ENCODE peak calls at places on chromosome 16, in four cellular contexts. One of them, this sample, is unnamed.

GRCh38 chr16:70750893-70751467 is 50.0 kb downstream of the VAC14 start:
- DNase-seq in HCT116: no peak
- DNase-seq in K562: no peak
- DNase-seq in HepG2: no peak
- DNase-seq in this sample: no peak

GRCh38 chr16:46650224-46650623 is 29.0 kb upstream of the SHCBP1 start:
- DNase-seq in HCT116: no peak
- DNase-seq in K562: no peak
- DNase-seq in HepG2: no peak
- DNase-seq in this sample: no peak

GRCh38 chr16:3745751-3746355 is 28.5 kb upstream of the TRAP1 start:
- DNase-seq in HCT116: no peak
- DNase-seq in K562: no peak
- DNase-seq in HepG2: no peak
- DNase-seq in this sample: no peak

GRCh38 chr16:49459953-49460735 is 86.5 kb downstream of the C16orf78 start:
- DNase-seq in HCT116: no peak
- DNase-seq in K562: no peak
- DNase-seq in HepG2: no peak
- DNase-seq in this sample: no peak

GRCh38 chr16:24538756-24539294 is 541 bp upstream of the RBBP6 start:
- DNase-seq in HCT116: no peak
- DNase-seq in K562: peak; percentile 87
- DNase-seq in HepG2: peak; percentile 85
- DNase-seq in this sample: no peak

GRCh38 chr16:64138621-64139020 is 983.2 kb downstream of the CDH11 start:
- DNase-seq in HCT116: no peak
- DNase-seq in K562: no peak
- DNase-seq in HepG2: no peak
- DNase-seq in this sample: no peak

GRCh38 chr16:67940436-67941089 is 3.4 kb downstream of the LCAT start:
- DNase-seq in HCT116: no peak
- DNase-seq in K562: no peak
- DNase-seq in HepG2: no peak
- DNase-seq in this sample: no peak

GRCh38 chr16:76696876-76697275 is 419.7 kb downstream of the CNTNAP4 start:
- DNase-seq in HCT116: no peak
- DNase-seq in K562: no peak
- DNase-seq in HepG2: no peak
- DNase-seq in this sample: no peak

GRCh38 chr16:4676826-4677225 is 16.5 kb upstream of the NUDT16L1 start:
- DNase-seq in HCT116: no peak
- DNase-seq in K562: no peak
- DNase-seq in HepG2: no peak
- DNase-seq in this sample: no peak

GRCh38 chr16:68351991-68352431 is 41.2 kb downstream of the PRMT7 start:
- DNase-seq in HCT116: no peak
- DNase-seq in K562: no peak
- DNase-seq in HepG2: no peak
- DNase-seq in this sample: no peak

GRCh38 chr16:89821438-89822187 is 5.2 kb upstream of the FANCA start:
- DNase-seq in HCT116: no peak
- DNase-seq in K562: no peak
- DNase-seq in HepG2: peak; percentile 81
- DNase-seq in this sample: no peak

GRCh38 chr16:87853411-87854052 is 15.8 kb downstream of the SLC7A5 start:
- DNase-seq in HCT116: peak; percentile 79
- DNase-seq in K562: peak; percentile 93
- DNase-seq in HepG2: peak; percentile 89
- DNase-seq in this sample: peak; percentile 90

GRCh38 chr16:49602201-49603041 is 228.8 kb downstream of the C16orf78 start:
- DNase-seq in HCT116: no peak
- DNase-seq in K562: no peak
- DNase-seq in HepG2: no peak
- DNase-seq in this sample: no peak

GRCh38 chr16:2486645-2487516 is 12.0 kb downstream of the TBC1D24 start:
- DNase-seq in HCT116: no peak
- DNase-seq in K562: no peak
- DNase-seq in HepG2: no peak
- DNase-seq in this sample: no peak

GRCh38 chr16:81491522-81492188 is 47.0 kb downstream of the CMIP start:
- DNase-seq in HCT116: no peak
- DNase-seq in K562: no peak
- DNase-seq in HepG2: no peak
- DNase-seq in this sample: no peak

GRCh38 chr16:1494129-1494640 is 1.0 kb downstream of the TELO2 start:
- DNase-seq in HCT116: no peak
- DNase-seq in K562: peak; percentile 63
- DNase-seq in HepG2: peak; percentile 27
- DNase-seq in this sample: peak; percentile 82

GRCh38 chr16:3514621-3515020 is 13.8 kb downstream of the CLUAP1 start:
- DNase-seq in HCT116: no peak
- DNase-seq in K562: peak; percentile 13
- DNase-seq in HepG2: no peak
- DNase-seq in this sample: no peak

GRCh38 chr16:49836668-49837067 is 19.2 kb downstream of the ZNF423 start:
- DNase-seq in HCT116: no peak
- DNase-seq in K562: no peak
- DNase-seq in HepG2: no peak
- DNase-seq in this sample: no peak

GRCh38 chr16:48558269-48558915 is 51.6 kb downstream of the N4BP1 start:
- DNase-seq in HCT116: no peak
- DNase-seq in K562: no peak
- DNase-seq in HepG2: no peak
- DNase-seq in this sample: no peak

GRCh38 chr16:8355714-8356113 is 234.6 kb downstream of the TMEM114 start:
- DNase-seq in HCT116: no peak
- DNase-seq in K562: peak; percentile 14
- DNase-seq in HepG2: no peak
- DNase-seq in this sample: peak; percentile 16

GRCh38 chr16:89322381-89323119 is 105.0 kb downstream of the ZNF778 start:
- DNase-seq in HCT116: no peak
- DNase-seq in K562: peak; percentile 53
- DNase-seq in HepG2: peak; percentile 74
- DNase-seq in this sample: peak; percentile 72

GRCh38 chr16:1093284-1094123 is 2.5 kb downstream of the C1QTNF8 start:
- DNase-seq in HCT116: peak; percentile 69
- DNase-seq in K562: peak; percentile 31
- DNase-seq in HepG2: peak; percentile 43
- DNase-seq in this sample: peak; percentile 80

GRCh38 chr16:67184453-67185002 is 765 bp upstream of the MATCAP1 start:
- DNase-seq in HCT116: no peak
- DNase-seq in K562: no peak
- DNase-seq in HepG2: no peak
- DNase-seq in this sample: peak; percentile 76

GRCh38 chr16:67673712-67674580 is 7.3 kb downstream of the C16orf86 start:
- DNase-seq in HCT116: no peak
- DNase-seq in K562: no peak
- DNase-seq in HepG2: no peak
- DNase-seq in this sample: peak; percentile 66

GRCh38 chr16:31397101-31397660 is 4.0 kb downstream of the ITGAD start:
- DNase-seq in HCT116: no peak
- DNase-seq in K562: no peak
- DNase-seq in HepG2: no peak
- DNase-seq in this sample: no peak

GRCh38 chr16:50563989-50564388 is 15.8 kb downstream of the NKD1 start:
- DNase-seq in HCT116: no peak
- DNase-seq in K562: no peak
- DNase-seq in HepG2: no peak
- DNase-seq in this sample: no peak

GRCh38 chr16:35631261-35631945 is 2172.0 kb downstream of the TP53TG3F start:
- DNase-seq in HCT116: no peak
- DNase-seq in K562: no peak
- DNase-seq in HepG2: no peak
- DNase-seq in this sample: no peak

GRCh38 chr16:88067530-88068411 is 116.5 kb downstream of the BANP start:
- DNase-seq in HCT116: no peak
- DNase-seq in K562: no peak
- DNase-seq in HepG2: no peak
- DNase-seq in this sample: no peak

GRCh38 chr16:85891033-85891775 is 7.8 kb upstream of the IRF8 start:
- DNase-seq in HCT116: peak; percentile 40
- DNase-seq in K562: no peak
- DNase-seq in HepG2: peak; percentile 29
- DNase-seq in this sample: no peak

GRCh38 chr16:15544405-15544804 is 98.5 kb downstream of the MARF1 start:
- DNase-seq in HCT116: no peak
- DNase-seq in K562: no peak
- DNase-seq in HepG2: no peak
- DNase-seq in this sample: no peak

GRCh38 chr16:83532634-83533033 is 275.1 kb upstream of the HSBP1 start:
- DNase-seq in HCT116: no peak
- DNase-seq in K562: no peak
- DNase-seq in HepG2: no peak
- DNase-seq in this sample: no peak

GRCh38 chr16:53131363-53132071 is 76.7 kb downstream of the CHD9 start:
- DNase-seq in HCT116: no peak
- DNase-seq in K562: peak; percentile 57
- DNase-seq in HepG2: peak; percentile 19
- DNase-seq in this sample: peak; percentile 88

GRCh38 chr16:85974428-85975375 is 75.7 kb downstream of the IRF8 start:
- DNase-seq in HCT116: no peak
- DNase-seq in K562: no peak
- DNase-seq in HepG2: peak; percentile 24
- DNase-seq in this sample: no peak

GRCh38 chr16:48538746-48539484 is 71.1 kb downstream of the N4BP1 start:
- DNase-seq in HCT116: no peak
- DNase-seq in K562: peak; percentile 13
- DNase-seq in HepG2: peak; percentile 24
- DNase-seq in this sample: peak; percentile 59

GRCh38 chr16:28924399-28924761 is 658 bp downstream of the RABEP2 start:
- DNase-seq in HCT116: no peak
- DNase-seq in K562: no peak
- DNase-seq in HepG2: no peak
- DNase-seq in this sample: no peak

GRCh38 chr16:1338119-1338730 is 4.8 kb downstream of the BAIAP3 start:
- DNase-seq in HCT116: no peak
- DNase-seq in K562: peak; percentile 67
- DNase-seq in HepG2: peak; percentile 51
- DNase-seq in this sample: peak; percentile 78

GRCh38 chr16:4680673-4681470 is 12.5 kb upstream of the NUDT16L1 start:
- DNase-seq in HCT116: no peak
- DNase-seq in K562: no peak
- DNase-seq in HepG2: no peak
- DNase-seq in this sample: no peak

GRCh38 chr16:12271006-12271405 is 294.5 kb downstream of the SNX29 start:
- DNase-seq in HCT116: peak; percentile 12
- DNase-seq in K562: peak; percentile 68
- DNase-seq in HepG2: peak; percentile 52
- DNase-seq in this sample: no peak

GRCh38 chr16:4859900-4860255 is 12.6 kb downstream of the UBN1 start:
- DNase-seq in HCT116: no peak
- DNase-seq in K562: no peak
- DNase-seq in HepG2: no peak
- DNase-seq in this sample: no peak

DNA sequence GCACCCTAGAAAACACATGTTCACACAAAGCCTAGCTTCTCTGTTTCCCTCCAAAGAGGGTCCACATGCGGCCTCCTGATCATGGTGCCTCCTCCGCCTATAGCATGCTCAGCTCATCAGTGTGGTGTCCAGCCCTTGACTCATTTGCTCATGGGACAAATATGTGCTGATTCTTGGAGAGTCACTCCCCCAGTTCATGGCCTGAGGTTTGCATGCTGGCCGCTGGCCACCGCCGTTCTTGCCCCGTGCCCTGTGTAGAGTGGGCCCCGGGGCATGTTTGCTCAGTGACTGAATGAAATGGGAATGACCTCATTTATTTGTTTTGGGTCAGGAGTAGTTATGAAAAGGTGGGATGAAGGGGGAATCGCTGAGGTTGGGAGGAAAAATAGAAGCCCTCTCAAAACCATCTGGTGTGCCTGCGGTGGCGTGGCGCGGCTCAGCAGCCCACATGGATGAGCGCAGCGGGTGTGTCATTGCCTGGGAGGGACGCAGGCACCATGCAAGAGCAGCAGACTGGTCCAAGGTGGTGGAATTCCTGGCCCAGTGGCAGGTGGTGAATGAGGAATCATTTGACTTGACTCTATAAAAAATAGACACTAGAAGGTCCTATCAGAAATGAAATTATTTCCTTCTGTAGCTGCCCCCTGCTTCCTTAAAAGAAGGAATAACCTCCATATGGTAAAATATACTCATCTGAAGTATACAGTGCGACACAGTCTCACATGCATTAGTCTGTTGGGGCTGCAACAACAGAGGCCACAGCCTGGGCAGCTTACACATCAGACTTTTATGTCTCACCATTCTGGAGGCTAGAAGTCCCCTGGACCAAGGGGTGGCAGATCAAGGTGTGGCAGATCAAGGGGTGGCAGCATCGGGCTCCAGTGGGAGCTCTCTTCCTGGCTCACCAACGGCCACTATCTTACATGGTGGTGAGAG is 31.7 kb downstream of the CRISPLD2 start:
- DNase-seq in HCT116: no peak
- DNase-seq in K562: no peak
- DNase-seq in HepG2: peak; percentile 94
- DNase-seq in this sample: no peak
- TF ChIP-seq POLR2AphosphoS5 in HCT116: no peak
- TF ChIP-seq POLR2AphosphoS5 in K562: no peak
- TF ChIP-seq POLR2AphosphoS5 in HepG2: no peak
- TF ChIP-seq POLR2AphosphoS5 in this sample: no peak

GRCh38 chr16:73572135-73572534 is 524.2 kb upstream of the ZFHX3 start:
- DNase-seq in HCT116: no peak
- DNase-seq in K562: peak; percentile 16
- DNase-seq in HepG2: no peak
- DNase-seq in this sample: no peak
- TF ChIP-seq ELF1 in HCT116: no peak
- TF ChIP-seq ELF1 in K562: no peak
- TF ChIP-seq ELF1 in HepG2: no peak
- TF ChIP-seq ELF1 in this sample: no peak

GRCh38 chr16:59684911-59685310 is 950.8 kb upstream of the GOT2 start:
- DNase-seq in HCT116: no peak
- DNase-seq in K562: no peak
- DNase-seq in HepG2: no peak
- DNase-seq in this sample: no peak
- H3K4me2 ChIP-seq in HCT116: no peak overlapping the region
- H3K4me2 ChIP-seq in K562: no peak overlapping the region
- H3K4me2 ChIP-seq in HepG2: no peak overlapping the region
- H3K4me2 ChIP-seq in this sample: no peak overlapping the region

GRCh38 chr16:57892041-57892440 is 78.9 kb downstream of the CNGB1 start:
- DNase-seq in HCT116: no peak
- DNase-seq in K562: no peak
- DNase-seq in HepG2: peak; percentile 72
- DNase-seq in this sample: no peak

GRCh38 chr16:57894390-57895080 is 76.4 kb downstream of the CNGB1 start:
- DNase-seq in HCT116: no peak
- DNase-seq in K562: no peak
- DNase-seq in HepG2: peak; percentile 99
- DNase-seq in this sample: no peak

GRCh38 chr16:57893217-57893558 is 77.7 kb downstream of the CNGB1 start:
- DNase-seq in HCT116: no peak
- DNase-seq in K562: no peak
- DNase-seq in HepG2: no peak
- DNase-seq in this sample: no peak

GRCh38 chr16:57892447-57893096 is 78.4 kb downstream of the CNGB1 start:
- DNase-seq in HCT116: no peak
- DNase-seq in K562: no peak
- DNase-seq in HepG2: peak; percentile 81
- DNase-seq in this sample: no peak

GRCh38 chr16:57893559-57894389 is 77.2 kb downstream of the CNGB1 start:
- DNase-seq in HCT116: no peak
- DNase-seq in K562: no peak
- DNase-seq in HepG2: peak; percentile 99
- DNase-seq in this sample: no peak
- TF ChIP-seq POLR2AphosphoS5 in HCT116: no peak
- TF ChIP-seq POLR2AphosphoS5 in K562: no peak
- TF ChIP-seq POLR2AphosphoS5 in HepG2: no peak
- TF ChIP-seq POLR2AphosphoS5 in this sample: no peak